ENCODE peak calls at places on chromosome 21, in four cellular contexts. One of them, this sample, is unnamed.

GRCh38 chr21:44461005-44461404 is 5.7 kb downstream of the LRRC3 start:
- DNase-seq in heart left ventricle: peak; percentile 21
- DNase-seq in ascending aorta: no peak
- DNase-seq in CD8-positive, alpha-beta memory T cell: no peak
- DNase-seq in this sample: no peak

GRCh38 chr21:17270234-17270633 is 242.6 kb upstream of the CXADR start:
- DNase-seq in heart left ventricle: peak; percentile 28
- DNase-seq in ascending aorta: no peak
- DNase-seq in CD8-positive, alpha-beta memory T cell: no peak
- DNase-seq in this sample: peak; percentile 10

GRCh38 chr21:44751186-44751798 is 39.9 kb upstream of the TSPEAR start:
- DNase-seq in heart left ventricle: no peak
- DNase-seq in ascending aorta: no peak
- DNase-seq in CD8-positive, alpha-beta memory T cell: no peak
- DNase-seq in this sample: no peak

GRCh38 chr21:22575165-22575584 is 1577.0 kb downstream of the NCAM2 start:
- DNase-seq in heart left ventricle: no peak
- DNase-seq in ascending aorta: no peak
- DNase-seq in CD8-positive, alpha-beta memory T cell: no peak
- DNase-seq in this sample: peak; percentile 28

GRCh38 chr21:44823179-44823654 is 5.4 kb upstream of the SUMO3 start:
- DNase-seq in heart left ventricle: no peak
- DNase-seq in ascending aorta: no peak
- DNase-seq in CD8-positive, alpha-beta memory T cell: no peak
- DNase-seq in this sample: no peak

GRCh38 chr21:36188937-36189336 is 32.3 kb downstream of the DOP1B start:
- DNase-seq in heart left ventricle: no peak
- DNase-seq in ascending aorta: no peak
- DNase-seq in CD8-positive, alpha-beta memory T cell: no peak
- DNase-seq in this sample: no peak

GRCh38 chr21:39313042-39313456 is 383 bp downstream of the BRWD1 start:
- DNase-seq in heart left ventricle: peak; percentile 36
- DNase-seq in ascending aorta: no peak
- DNase-seq in CD8-positive, alpha-beta memory T cell: no peak
- DNase-seq in this sample: peak; percentile 45

GRCh38 chr21:45358711-45359310 is 46.2 kb upstream of the COL18A1 start:
- DNase-seq in heart left ventricle: no peak
- DNase-seq in ascending aorta: no peak
- DNase-seq in CD8-positive, alpha-beta memory T cell: no peak
- DNase-seq in this sample: no peak

GRCh38 chr21:36747114-36747814 is 48.3 kb downstream of the SIM2 start:
- DNase-seq in heart left ventricle: no peak
- DNase-seq in ascending aorta: no peak
- DNase-seq in CD8-positive, alpha-beta memory T cell: no peak
- DNase-seq in this sample: peak; percentile 62

GRCh38 chr21:36209626-36210171 is 53.1 kb downstream of the DOP1B start:
- DNase-seq in heart left ventricle: no peak
- DNase-seq in ascending aorta: no peak
- DNase-seq in CD8-positive, alpha-beta memory T cell: peak; percentile 29
- DNase-seq in this sample: peak; percentile 15

GRCh38 chr21:25133939-25134338 is 473.3 kb downstream of the MRPL39 start:
- DNase-seq in heart left ventricle: no peak
- DNase-seq in ascending aorta: no peak
- DNase-seq in CD8-positive, alpha-beta memory T cell: no peak
- DNase-seq in this sample: no peak

GRCh38 chr21:31218830-31219608 is 125.0 kb downstream of the TIAM1 start:
- DNase-seq in heart left ventricle: peak; percentile 56
- DNase-seq in ascending aorta: no peak
- DNase-seq in CD8-positive, alpha-beta memory T cell: no peak
- DNase-seq in this sample: no peak

GRCh38 chr21:43787180-43787533 is 2.2 kb upstream of the RRP1 start:
- DNase-seq in heart left ventricle: no peak
- DNase-seq in ascending aorta: no peak
- DNase-seq in CD8-positive, alpha-beta memory T cell: no peak
- DNase-seq in this sample: no peak

GRCh38 chr21:45536301-45537081 is 5.7 kb downstream of the SLC19A1 start:
- DNase-seq in heart left ventricle: peak; percentile 20
- DNase-seq in ascending aorta: no peak
- DNase-seq in CD8-positive, alpha-beta memory T cell: no peak
- DNase-seq in this sample: peak; percentile 47

GRCh38 chr21:15659768-15660423 is 69.9 kb upstream of the USP25 start:
- DNase-seq in heart left ventricle: no peak
- DNase-seq in ascending aorta: no peak
- DNase-seq in CD8-positive, alpha-beta memory T cell: no peak
- DNase-seq in this sample: no peak

GRCh38 chr21:36949171-36950141 is 17.0 kb downstream of the HLCS start:
- DNase-seq in heart left ventricle: no peak
- DNase-seq in ascending aorta: no peak
- DNase-seq in CD8-positive, alpha-beta memory T cell: no peak
- DNase-seq in this sample: no peak

GRCh38 chr21:44965251-44966022 is 25.6 kb downstream of the SLX9 start:
- DNase-seq in heart left ventricle: peak; percentile 16
- DNase-seq in ascending aorta: no peak
- DNase-seq in CD8-positive, alpha-beta memory T cell: peak; percentile 18
- DNase-seq in this sample: no peak

GRCh38 chr21:24671901-24672300 is 935.4 kb downstream of the MRPL39 start:
- DNase-seq in heart left ventricle: no peak
- DNase-seq in ascending aorta: no peak
- DNase-seq in CD8-positive, alpha-beta memory T cell: no peak
- DNase-seq in this sample: no peak

GRCh38 chr21:44438531-44439210 is 16.6 kb upstream of the LRRC3 start:
- DNase-seq in heart left ventricle: peak; percentile 86
- DNase-seq in ascending aorta: no peak
- DNase-seq in CD8-positive, alpha-beta memory T cell: no peak
- DNase-seq in this sample: no peak

GRCh38 chr21:45130324-45130774 is 56.0 kb downstream of the ADARB1 start:
- DNase-seq in heart left ventricle: no peak
- DNase-seq in ascending aorta: no peak
- DNase-seq in CD8-positive, alpha-beta memory T cell: no peak
- DNase-seq in this sample: no peak

GRCh38 chr21:39106881-39107462 is 76.3 kb downstream of the PSMG1 start:
- DNase-seq in heart left ventricle: no peak
- DNase-seq in ascending aorta: no peak
- DNase-seq in CD8-positive, alpha-beta memory T cell: no peak
- DNase-seq in this sample: no peak

GRCh38 chr21:46311568-46311967 is 12.1 kb downstream of the C21orf58 start:
- DNase-seq in heart left ventricle: no peak
- DNase-seq in ascending aorta: no peak
- DNase-seq in CD8-positive, alpha-beta memory T cell: no peak
- DNase-seq in this sample: no peak

GRCh38 chr21:46097826-46098286 is at the start of gene COL6A2:
- DNase-seq in heart left ventricle: peak; percentile 67
- DNase-seq in ascending aorta: peak; percentile 8
- DNase-seq in CD8-positive, alpha-beta memory T cell: peak; percentile 29
- DNase-seq in this sample: peak; percentile 48

GRCh38 chr21:25408666-25409065 is 198.6 kb downstream of the MRPL39 start:
- DNase-seq in heart left ventricle: no peak
- DNase-seq in ascending aorta: no peak
- DNase-seq in CD8-positive, alpha-beta memory T cell: no peak
- DNase-seq in this sample: no peak

GRCh38 chr21:38903578-38904193 is 98.0 kb downstream of the ETS2 start:
- DNase-seq in heart left ventricle: peak; percentile 87
- DNase-seq in ascending aorta: no peak
- DNase-seq in CD8-positive, alpha-beta memory T cell: no peak
- DNase-seq in this sample: no peak

GRCh38 chr21:39576518-39577128 is 36.1 kb upstream of the B3GALT5 start:
- DNase-seq in heart left ventricle: no peak
- DNase-seq in ascending aorta: no peak
- DNase-seq in CD8-positive, alpha-beta memory T cell: no peak
- DNase-seq in this sample: no peak

GRCh38 chr21:45042664-45043161 is 31.7 kb upstream of the ADARB1 start:
- DNase-seq in heart left ventricle: no peak
- DNase-seq in ascending aorta: peak; percentile 7
- DNase-seq in CD8-positive, alpha-beta memory T cell: no peak
- DNase-seq in this sample: no peak

GRCh38 chr21:27034796-27035195 is 67.9 kb upstream of the ADAMTS5 start:
- DNase-seq in heart left ventricle: no peak
- DNase-seq in ascending aorta: no peak
- DNase-seq in CD8-positive, alpha-beta memory T cell: no peak
- DNase-seq in this sample: no peak

GRCh38 chr21:46007498-46007868 is 25.9 kb downstream of the COL6A1 start:
- DNase-seq in heart left ventricle: no peak
- DNase-seq in ascending aorta: no peak
- DNase-seq in CD8-positive, alpha-beta memory T cell: no peak
- DNase-seq in this sample: no peak

GRCh38 chr21:14308234-14308633 is 74.7 kb downstream of the HSPA13 start:
- DNase-seq in heart left ventricle: no peak
- DNase-seq in ascending aorta: no peak
- DNase-seq in CD8-positive, alpha-beta memory T cell: no peak
- DNase-seq in this sample: no peak

GRCh38 chr21:43854773-43855633 is 10.0 kb upstream of the AGPAT3 start:
- DNase-seq in heart left ventricle: peak; percentile 32
- DNase-seq in ascending aorta: no peak
- DNase-seq in CD8-positive, alpha-beta memory T cell: no peak
- DNase-seq in this sample: no peak

GRCh38 chr21:15732290-15732995 is 2.7 kb downstream of the USP25 start:
- DNase-seq in heart left ventricle: no peak
- DNase-seq in ascending aorta: no peak
- DNase-seq in CD8-positive, alpha-beta memory T cell: peak; percentile 70
- DNase-seq in this sample: peak; percentile 45

GRCh38 chr21:45639206-45640000 is 4.1 kb upstream of the PCBP3 start:
- DNase-seq in heart left ventricle: no peak
- DNase-seq in ascending aorta: no peak
- DNase-seq in CD8-positive, alpha-beta memory T cell: no peak
- DNase-seq in this sample: no peak

GRCh38 chr21:45366476-45366875 is 38.5 kb upstream of the COL18A1 start:
- DNase-seq in heart left ventricle: no peak
- DNase-seq in ascending aorta: no peak
- DNase-seq in CD8-positive, alpha-beta memory T cell: no peak
- DNase-seq in this sample: no peak

GRCh38 chr21:38351961-38352521 is 95.2 kb downstream of the KCNJ15 start:
- DNase-seq in heart left ventricle: no peak
- DNase-seq in ascending aorta: no peak
- DNase-seq in CD8-positive, alpha-beta memory T cell: no peak
- DNase-seq in this sample: no peak

GRCh38 chr21:35932232-35932911 is 128.0 kb downstream of the SETD4 start:
- DNase-seq in heart left ventricle: peak; percentile 86
- DNase-seq in ascending aorta: peak; percentile 23
- DNase-seq in CD8-positive, alpha-beta memory T cell: no peak
- DNase-seq in this sample: no peak

GRCh38 chr21:41283211-41283818 is 33.3 kb upstream of the FAM3B start:
- DNase-seq in heart left ventricle: no peak
- DNase-seq in ascending aorta: no peak
- DNase-seq in CD8-positive, alpha-beta memory T cell: peak; percentile 52
- DNase-seq in this sample: peak; percentile 3
- H3K36me3 ChIP-seq in heart left ventricle: no peaks in the 10 kb centered on the region
- H3K36me3 ChIP-seq in ascending aorta: no peaks in the 10 kb centered on the region
- H3K36me3 ChIP-seq in CD8-positive, alpha-beta memory T cell: no peaks in the 10 kb centered on the region
- H3K36me3 ChIP-seq in this sample: no peaks in the 10 kb centered on the region

GRCh38 chr21:33975548-33976081 is 60.0 kb upstream of the ATP5PO start:
- DNase-seq in heart left ventricle: no peak
- DNase-seq in ascending aorta: peak; percentile 14
- DNase-seq in CD8-positive, alpha-beta memory T cell: peak; percentile 59
- DNase-seq in this sample: no peak
- H3K4me3 ChIP-seq in heart left ventricle: no peak overlapping the region
- H3K4me3 ChIP-seq in ascending aorta: peak overlapping the region; percentile 32
- H3K4me3 ChIP-seq in CD8-positive, alpha-beta memory T cell: peak overlapping the region; percentile 23
- H3K4me3 ChIP-seq in this sample: no peak overlapping the region

GRCh38 chr21:32315511-32316362 is 17.1 kb downstream of the MRAP start:
- DNase-seq in heart left ventricle: no peak
- DNase-seq in ascending aorta: no peak
- DNase-seq in CD8-positive, alpha-beta memory T cell: no peak
- DNase-seq in this sample: no peak

GRCh38 chr21:32316363-32317215 is 17.9 kb downstream of the MRAP start:
- DNase-seq in heart left ventricle: no peak
- DNase-seq in ascending aorta: no peak
- DNase-seq in CD8-positive, alpha-beta memory T cell: no peak
- DNase-seq in this sample: no peak

GRCh38 chr21:32312321-32312720 is 13.7 kb downstream of the MRAP start:
- DNase-seq in heart left ventricle: peak; percentile 64
- DNase-seq in ascending aorta: no peak
- DNase-seq in CD8-positive, alpha-beta memory T cell: no peak
- DNase-seq in this sample: no peak

GRCh38 chr21:32312976-32313375 is 14.3 kb downstream of the MRAP start:
- DNase-seq in heart left ventricle: no peak
- DNase-seq in ascending aorta: no peak
- DNase-seq in CD8-positive, alpha-beta memory T cell: no peak
- DNase-seq in this sample: no peak

GRCh38 chr21:32314806-32315205 is 16.2 kb downstream of the MRAP start:
- DNase-seq in heart left ventricle: no peak
- DNase-seq in ascending aorta: no peak
- DNase-seq in CD8-positive, alpha-beta memory T cell: no peak
- DNase-seq in this sample: no peak
- H3K36me3 ChIP-seq in heart left ventricle: peaks cover 86% of the 10 kb centered on the region
- H3K36me3 ChIP-seq in ascending aorta: peaks cover 68% of the 10 kb centered on the region
- H3K36me3 ChIP-seq in CD8-positive, alpha-beta memory T cell: peaks cover 48% of the 10 kb centered on the region
- H3K36me3 ChIP-seq in this sample: peaks cover 65% of the 10 kb centered on the region

GRCh38 chr21:29942033-29942432 is 2.2 kb upstream of the GRIK1 start:
- DNase-seq in heart left ventricle: no peak
- DNase-seq in ascending aorta: no peak
- DNase-seq in CD8-positive, alpha-beta memory T cell: no peak
- DNase-seq in this sample: no peak

GRCh38 chr21:29940993-29941392 is 1.2 kb upstream of the GRIK1 start:
- DNase-seq in heart left ventricle: no peak
- DNase-seq in ascending aorta: no peak
- DNase-seq in CD8-positive, alpha-beta memory T cell: no peak
- DNase-seq in this sample: no peak

GRCh38 chr21:29943885-29944284 is 4.1 kb upstream of the GRIK1 start:
- DNase-seq in heart left ventricle: no peak
- DNase-seq in ascending aorta: no peak
- DNase-seq in CD8-positive, alpha-beta memory T cell: no peak
- DNase-seq in this sample: no peak

GRCh38 chr21:29938968-29939858 is 583 bp downstream of the GRIK1 start:
- DNase-seq in heart left ventricle: no peak
- DNase-seq in ascending aorta: no peak
- DNase-seq in CD8-positive, alpha-beta memory T cell: no peak
- DNase-seq in this sample: no peak

GRCh38 chr21:29939859-29940245 is at the start of gene GRIK1:
- DNase-seq in heart left ventricle: no peak
- DNase-seq in ascending aorta: no peak
- DNase-seq in CD8-positive, alpha-beta memory T cell: no peak
- DNase-seq in this sample: no peak
- H3K4me3 ChIP-seq in heart left ventricle: peak within 1 kb of the TSS; percentile 34
- H3K4me3 ChIP-seq in ascending aorta: peak within 1 kb of the TSS; percentile 58
- H3K4me3 ChIP-seq in CD8-positive, alpha-beta memory T cell: no peak within 1 kb of the TSS
- H3K4me3 ChIP-seq in this sample: no peak within 1 kb of the TSS